ENCODE peak calls at places on chromosomes 11 and 22, in eight cellular contexts. M, T, R, Z, N, L, P and A are unnamed samples.

GRCh38 chr11:112260490-112260889 is at the start of gene PLET1:
- DNase-seq in R (no peak), T (no peak), Z (no peak), L (no peak), N (no peak), M (no peak), P (no peak), A (no peak)

GRCh38 chr22:46290121-46290842 is 6.4 kb upstream of the GTSE1 start:
- DNase-seq in P (no peak), R (no peak), L (no peak), N (no peak), Z (no peak), T (no peak), M (no peak), A (no peak)

GRCh38 chr11:61675826-61676225 is 4.4 kb upstream of the DAGLA start:
- DNase-seq in R (no peak), P (no peak), L (no peak), Z (no peak), T (no peak), M (no peak), N (no peak), A (no peak)

GRCh38 chr11:87437844-87438223 is 400.1 kb downstream of the TMEM135 start:
- DNase-seq in N (no peak), L (no peak), T (no peak), M (peak), Z (no peak), R (no peak), P (no peak), A (no peak)

GRCh38 chr11:102831128-102831708 is 12.2 kb downstream of the MMP3 start:
- DNase-seq in P (peak), Z (peak), T (no peak), L (no peak), R (no peak), M (peak), N (peak), A (no peak)

GRCh38 chr22:24060375-24060788 is 49.3 kb downstream of the CABIN1 start:
- DNase-seq in N (no peak), P (peak), L (no peak), T (no peak), Z (no peak), R (no peak), M (peak), A (no peak)

GRCh38 chr11:48007677-48008076 is 27.3 kb downstream of the PTPRJ start:
- DNase-seq in R (peak), N (no peak), T (no peak), L (no peak), Z (no peak), M (no peak), P (no peak), A (no peak)

GRCh38 chr11:5679811-5680210 is 5.1 kb downstream of the TRIM5 start:
- DNase-seq in R (no peak), T (no peak), N (no peak), P (no peak), Z (no peak), L (no peak), M (peak), A (no peak)

GRCh38 chr11:16863382-16863781 is 124.9 kb downstream of the C11orf58 start:
- DNase-seq in M (peak), R (no peak), Z (no peak), N (no peak), T (no peak), L (no peak), P (no peak), A (no peak)

GRCh38 chr11:90243534-90243933 is 20.7 kb upstream of the CHORDC1 start:
- DNase-seq in N (no peak), Z (no peak), T (no peak), L (no peak), R (no peak), P (no peak), M (no peak), A (no peak)

GRCh38 chr11:15202626-15203025 is 87.9 kb downstream of the INSC start:
- DNase-seq in N (no peak), T (no peak), R (no peak), M (no peak), Z (no peak), P (no peak), L (no peak), A (no peak)

GRCh38 chr22:20324139-20324516 is 4.3 kb upstream of the DGCR6L start:
- DNase-seq in R (no peak), N (no peak), P (no peak), M (no peak), Z (no peak), T (no peak), L (no peak), A (no peak)

GRCh38 chr22:50218996-50219727 is 18.4 kb downstream of the SELENOO start:
- DNase-seq in N (no peak), P (peak), R (peak), T (no peak), Z (no peak), L (no peak), M (peak), A (no peak)

GRCh38 chr11:67357831-67358555 is 4.6 kb upstream of the POLD4 start:
- DNase-seq in M (peak), Z (no peak), R (peak), L (no peak), P (peak), T (no peak), N (no peak), A (no peak)

GRCh38 chr11:109196016-109196415 is 226.0 kb upstream of the C11orf87 start:
- DNase-seq in Z (no peak), N (no peak), M (no peak), T (no peak), L (no peak), R (no peak), P (no peak), A (no peak)

GRCh38 chr11:353315-353857 is 15.9 kb upstream of the B4GALNT4 start:
- DNase-seq in L (no peak), M (peak), Z (peak), P (peak), T (no peak), R (peak), N (no peak), A (no peak)

GRCh38 chr11:63764201-63764711 is 4.3 kb downstream of the ZFTA start:
- DNase-seq in L (no peak), Z (no peak), M (no peak), P (peak), T (no peak), R (no peak), N (no peak), A (no peak)

GRCh38 chr11:111329306-111330204 is 31.2 kb downstream of the POU2AF3 start:
- DNase-seq in L (no peak), N (no peak), M (no peak), P (peak), T (no peak), R (no peak), Z (peak), A (no peak)

GRCh38 chr11:125074511-125075241 is 11.6 kb downstream of the SLC37A2 start:
- DNase-seq in R (no peak), L (no peak), M (no peak), Z (no peak), T (no peak), N (no peak), P (no peak), A (no peak)

GRCh38 chr22:25021409-25021808 is 68.9 kb downstream of the KIAA1671 start:
- DNase-seq in M (no peak), N (no peak), R (no peak), Z (peak), P (no peak), L (no peak), T (no peak), A (no peak)

GRCh38 chr11:33039274-33040126 is at the start of gene TCP11L1:
- DNase-seq in P (peak), Z (peak), L (peak), R (peak), M (peak), N (peak), T (peak), A (peak)